ENCODE peak calls at places on chromosomes 1 and 21, in five cellular contexts. G is HCT116, P is PC-3, Y is GM23248, Z is hepatocyte. U is an unnamed sample. For H3K9me2, the result is how much of the 10 kb centered on the place peaks cover.

GRCh38 chr1:67983867-67984266 is 66.6 kb downstream of the DIRAS3 start:
- DNase-seq in Y (no peak), G (no peak), Z (no peak), P (no peak), U (no peak)

GRCh38 chr1:184419734-184420161 is 32.9 kb downstream of the C1orf21 start:
- DNase-seq in Y (no peak), Z (peak), G (no peak), P (peak), U (no peak)

GRCh38 chr1:21340230-21340564 is 49.9 kb upstream of the ECE1 start:
- DNase-seq in P (peak), G (no peak), Z (no peak), Y (no peak), U (peak)

GRCh38 chr1:115432061-115432460 is 94.0 kb upstream of the NGF start:
- DNase-seq in Y (peak), Z (peak), G (no peak), P (peak), U (no peak)

GRCh38 chr1:243482237-243483022 is 226.6 kb downstream of the SDCCAG8 start:
- DNase-seq in P (peak), Y (peak), Z (peak), G (no peak), U (no peak)

GRCh38 chr21:25343774-25344545 is 263.3 kb downstream of the MRPL39 start:
- DNase-seq in Y (no peak), G (no peak), Z (no peak), P (no peak), U (no peak)

GRCh38 chr1:204323887-204324286 is 35.8 kb downstream of the PLEKHA6 start:
- DNase-seq in P (peak), Z (peak), Y (peak), G (no peak), U (peak)

GRCh38 chr1:43853161-43853921 is 80.3 kb upstream of the ARTN start:
- DNase-seq in Z (no peak), G (no peak), Y (peak), P (peak), U (peak)

GRCh38 chr1:20373764-20374163 is 83.1 kb downstream of the VWA5B1 start:
- DNase-seq in P (no peak), G (no peak), Z (no peak), Y (peak), U (peak)

GRCh38 chr1:156881663-156882062 is 11.9 kb upstream of the PEAR1 start:
- DNase-seq in Y (no peak), G (no peak), Z (no peak), P (no peak), U (no peak)

GRCh38 chr1:243351347-243351746 is 95.5 kb downstream of the SDCCAG8 start:
- DNase-seq in Y (no peak), P (no peak), G (no peak), Z (no peak), U (no peak)

GRCh38 chr1:219283541-219283940 is 109.9 kb downstream of the LYPLAL1 start:
- DNase-seq in Z (no peak), Y (no peak), G (no peak), P (no peak), U (no peak)

GRCh38 chr1:98496246-98496995 is 165.1 kb upstream of the SNX7 start:
- DNase-seq in Y (peak), P (peak), Z (no peak), G (no peak), U (no peak)

GRCh38 chr1:107990606-107991005 is 25.6 kb upstream of the VAV3 start:
- DNase-seq in Z (no peak), P (peak), Y (peak), G (no peak), U (no peak)

GRCh38 chr1:188652678-188653077 is 1823.9 kb downstream of the PLA2G4A start:
- DNase-seq in G (no peak), Z (no peak), Y (peak), P (no peak), U (no peak)

GRCh38 chr1:24966724-24967346 is 36.8 kb upstream of the RUNX3 start:
- DNase-seq in P (peak), Z (peak), G (peak), Y (peak), U (no peak)

GRCh38 chr1:51592711-51593110 is 24.2 kb upstream of the OSBPL9 start:
- DNase-seq in G (no peak), Z (no peak), Y (no peak), P (no peak), U (no peak)

GRCh38 chr1:84083321-84083720 is 60.8 kb upstream of the PRKACB start:
- DNase-seq in Z (no peak), G (no peak), P (no peak), Y (no peak), U (no peak)

GRCh38 chr1:156359973-156360372 is 9.0 kb upstream of the RHBG start:
- DNase-seq in Y (peak), G (no peak), Z (no peak), P (peak), U (no peak)

GRCh38 chr1:236175642-236176336 is 33.5 kb downstream of the GPR137B start:
- DNase-seq in G (no peak), Y (no peak), Z (no peak), P (no peak), U (no peak)

GRCh38 chr1:165516469-165516868 is 27.3 kb upstream of the LRRC52 start:
- DNase-seq in Z (no peak), P (no peak), G (no peak), Y (no peak), U (no peak)
- H3K4me2 ChIP-seq in Z (no peak), P (no peak), G (no peak), Y (no peak), U (no peak)

GRCh38 chr1:100953915-100954314 is 58.0 kb downstream of the SLC30A7 start:
- DNase-seq in P (no peak), Y (no peak), Z (no peak), G (no peak), U (no peak)
- H3K9me2 ChIP-seq in P (under half), Y (under half), Z (under half), G (under half), U (under half)

GRCh38 chr1:181588631-181589030 is 105.3 kb downstream of the CACNA1E start:
- DNase-seq in Y (no peak), P (no peak), G (no peak), Z (no peak), U (no peak)

GRCh38 chr1:181587870-181588438 is 104.6 kb downstream of the CACNA1E start:
- DNase-seq in P (no peak), G (no peak), Y (peak), Z (no peak), U (no peak)

DNA sequence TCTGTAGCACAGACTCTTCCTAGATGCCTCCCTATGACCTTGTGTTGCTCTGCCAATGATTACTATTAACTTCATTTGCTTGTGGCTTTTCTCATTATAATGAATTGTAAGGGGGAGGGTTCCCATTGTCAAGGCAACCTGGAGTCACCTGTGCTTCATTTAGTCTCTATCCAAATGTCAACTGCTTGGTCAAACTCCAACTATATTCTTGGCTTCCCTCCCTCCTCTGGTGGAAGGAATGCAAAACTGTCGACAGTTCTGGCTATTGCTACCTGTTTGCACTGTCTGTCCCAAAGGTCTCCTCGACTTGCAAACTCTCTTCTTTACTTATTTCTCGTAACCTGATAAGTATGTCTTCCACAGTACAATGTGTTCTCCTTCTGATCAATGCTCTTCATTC is 100.3 kb downstream of the CACNA1E start:
- DNase-seq in Y (no peak), P (no peak), Z (peak), G (peak), U (no peak)
- H3K4me2 ChIP-seq in Y (no peak), P (no peak), Z (no peak), G (no peak), U (no peak)

GRCh38 chr1:114043046-114043445 is 63.8 kb downstream of the OLFML3 start:
- DNase-seq in Y (no peak), Z (no peak), P (no peak), G (no peak), U (no peak)
- H3K9me2 ChIP-seq in Y (under half), Z (under half), P (under half), G (under half), U (under half)

DNA sequence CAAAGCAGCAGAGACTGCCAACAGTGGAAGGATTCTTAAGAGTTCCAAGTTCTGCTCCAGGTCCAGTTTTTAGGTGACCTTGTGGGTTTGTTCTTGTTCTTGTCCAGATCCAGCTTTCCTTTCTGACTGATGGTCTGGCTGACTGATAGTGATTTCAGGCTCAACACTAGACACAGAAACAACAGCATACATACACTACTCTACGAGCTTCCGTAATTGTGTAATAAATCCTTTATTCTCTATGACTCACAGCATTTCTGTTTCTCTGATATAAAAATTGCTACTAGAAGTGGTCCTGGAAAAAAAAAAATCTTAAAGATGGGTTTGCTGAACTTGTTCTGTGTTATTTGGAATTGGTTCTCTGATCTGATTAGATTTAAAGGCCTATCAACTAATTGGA is 62.2 kb upstream of the PTCH2 start:
- DNase-seq in Y (peak), P (no peak), G (no peak), Z (no peak), U (no peak)
- H3K4me2 ChIP-seq in Y (no peak), P (no peak), G (no peak), Z (no peak), U (no peak)

GRCh38 chr1:152539901-152540300 is 25.6 kb downstream of the CRCT1 start:
- DNase-seq in Z (no peak), Y (no peak), P (no peak), G (no peak), U (no peak)
- H3K9me2 ChIP-seq in Z (under half), Y (under half), P (under half), G (under half), U (under half)

DNA sequence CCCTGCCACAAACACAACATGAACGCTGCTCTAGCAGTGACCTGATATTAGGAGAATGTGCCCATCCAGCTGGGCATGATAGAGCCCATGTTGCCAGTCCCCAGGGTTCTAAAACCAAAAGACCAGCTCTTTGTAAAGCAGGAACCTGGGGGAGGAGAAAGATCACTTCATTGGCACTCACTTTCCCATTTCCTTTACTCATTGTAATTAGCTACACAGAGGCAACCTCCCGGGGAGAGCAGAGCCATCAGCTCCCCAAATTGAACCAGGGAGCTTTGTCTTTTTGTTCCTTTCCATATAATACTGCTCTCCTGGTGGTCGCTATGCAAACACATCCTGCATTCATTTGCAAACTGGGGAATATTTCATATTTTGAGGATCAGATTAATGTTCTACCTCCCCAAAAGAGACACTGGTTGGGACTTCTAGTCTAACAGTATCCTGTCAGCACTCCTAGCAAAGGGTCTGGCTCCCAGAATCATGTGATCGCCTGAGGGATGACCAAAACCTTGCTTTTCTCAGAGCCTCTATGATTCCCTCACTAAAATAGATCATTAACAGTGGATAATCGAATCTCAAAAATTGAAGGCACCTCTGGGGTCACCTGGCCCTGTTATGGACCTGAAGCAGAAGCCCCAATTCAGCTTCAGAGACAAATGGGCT is 76.7 kb upstream of the CD1D start:
- DNase-seq in Z (no peak), Y (no peak), G (no peak), P (no peak), U (no peak)
- H3K4me2 ChIP-seq in Z (no peak), Y (no peak), G (no peak), P (no peak), U (no peak)

GRCh38 chr21:43369124-43369523 is 57.8 kb downstream of the SIK1 start:
- DNase-seq in G (no peak), Y (peak), P (peak), Z (peak), U (no peak)
- H3K9me2 ChIP-seq in G (under half), Y (under half), P (under half), Z (under half), U (under half)

GRCh38 chr1:1922782-1923680 is 4.0 kb upstream of the TMEM52 start:
- DNase-seq in Z (peak), P (no peak), Y (no peak), G (no peak), U (no peak)
- H3K4me2 ChIP-seq in Z (peak), P (no peak), Y (no peak), G (no peak), U (no peak)

U was measured in PC-9.